ENCODE peak calls at places on chromosomes 11 and 22, in seven cellular contexts. L is K562, Y is HCT116, N is SK-N-SH, T is GM12878, W is HepG2, Z is H1. R is an unnamed sample.

GRCh38 chr22:25497269-25497668 is 67.2 kb upstream of the GRK3 start:
- DNase-seq in T (no peak), Y (no peak), Z (no peak), L (no peak), W (no peak), N (no peak), R (no peak)

GRCh38 chr11:1041149-1041467 is 4.6 kb upstream of the MUC6 start:
- DNase-seq in W (no peak), Y (no peak), T (no peak), N (no peak), Z (no peak), L (no peak), R (no peak)

GRCh38 chr11:41018224-41018623 is 441.2 kb downstream of the LRRC4C start:
- DNase-seq in L (no peak), Y (no peak), Z (no peak), T (no peak), N (no peak), W (no peak), R (no peak)

GRCh38 chr11:129428027-129428426 is 52.4 kb downstream of the BARX2 start:
- DNase-seq in Z (no peak), Y (no peak), N (no peak), L (no peak), W (no peak), T (no peak), R (no peak)

GRCh38 chr22:24548812-24549211 is 6.1 kb downstream of the GUCD1 start:
- DNase-seq in N (no peak), W (no peak), Y (no peak), Z (no peak), L (no peak), T (no peak), R (no peak)

GRCh38 chr22:39558254-39558727 is 12.3 kb upstream of the CACNA1I start:
- DNase-seq in L (no peak), Z (no peak), N (peak; percentile 41), Y (no peak), W (no peak), T (no peak), R (no peak)

GRCh38 chr11:70080763-70081162 is 2.6 kb downstream of the ANO1 start:
- DNase-seq in L (peak; percentile 8), N (no peak), Z (no peak), T (no peak), Y (peak; percentile 38), W (no peak), R (peak; percentile 45)

GRCh38 chr11:31133064-31133463 is 236.5 kb downstream of the DCDC1 start:
- DNase-seq in Z (no peak), L (no peak), W (no peak), T (no peak), N (no peak), Y (no peak), R (no peak)

GRCh38 chr11:125263268-125263790 is 98.8 kb downstream of the PKNOX2 start:
- DNase-seq in W (peak; percentile 69), L (no peak), Y (no peak), Z (peak; percentile 87), T (no peak), N (peak; percentile 83), R (no peak)

GRCh38 chr11:77047007-77047927 is 13.1 kb downstream of the B3GNT6 start:
- DNase-seq in Y (peak; percentile 90), T (peak; percentile 92), N (peak; percentile 82), W (peak; percentile 91), Z (no peak), L (peak; percentile 93), R (peak; percentile 96)
- TF ChIP-seq JUND in Y (no peak), T (no peak), N (no peak), W (no peak), Z (no peak), L (peak; percentile 50), R (no peak)

DNA sequence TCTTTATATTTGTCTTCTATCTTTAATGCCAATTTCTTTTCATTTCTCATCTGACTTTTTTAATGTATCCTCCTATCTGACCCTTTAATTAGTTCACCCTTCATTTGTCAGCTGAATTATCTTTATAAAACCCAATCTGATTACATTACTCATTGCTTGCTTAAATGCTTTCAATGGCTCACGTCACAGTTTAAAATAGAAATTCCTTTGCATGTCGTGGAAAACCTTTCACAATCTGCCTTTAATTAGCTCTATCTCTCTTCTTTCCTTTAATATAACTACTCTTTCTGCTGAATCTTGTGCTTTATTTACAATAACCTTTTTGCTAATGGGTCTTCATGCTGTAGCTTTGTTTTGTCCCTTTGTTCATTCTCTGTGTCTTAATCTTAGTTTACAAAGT is 125.7 kb downstream of the DYNC2H1 start:
- DNase-seq in N (no peak), L (no peak), W (no peak), Z (no peak), T (no peak), Y (no peak), R (no peak)
- TF ChIP-seq JUND in N (no peak), L (no peak), W (no peak), Z (no peak), T (no peak), Y (no peak), R (no peak)

DNA sequence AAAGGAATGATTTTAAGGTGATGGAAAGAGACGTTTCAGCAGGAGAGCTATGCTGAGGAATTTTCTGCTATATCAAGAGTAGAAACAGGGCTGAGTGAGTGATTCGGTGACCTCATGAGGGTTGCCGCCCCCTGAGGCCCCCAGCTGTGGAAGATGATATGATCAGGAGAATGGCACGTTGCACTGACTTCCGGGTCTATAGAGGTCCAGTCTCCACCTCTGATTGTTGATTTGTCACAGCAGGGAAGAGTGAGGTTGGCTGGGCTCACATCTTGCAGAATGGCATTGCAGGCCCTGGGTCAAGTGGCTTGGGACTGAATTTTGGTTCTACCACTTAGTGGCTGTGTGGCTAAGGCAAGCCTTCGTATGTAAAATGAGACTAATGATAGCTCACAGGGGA is 205.1 kb downstream of the SNX19 start:
- DNase-seq in T (no peak), N (no peak), L (no peak), Z (no peak), Y (no peak), W (no peak), R (no peak)
- TF ChIP-seq JUND in T (no peak), N (no peak), L (no peak), Z (no peak), Y (no peak), W (no peak), R (no peak)

GRCh38 chr11:71979094-71979493 is 19.6 kb upstream of the IL18BP start:
- DNase-seq in N (no peak), Y (no peak), T (no peak), Z (no peak), L (no peak), W (no peak), R (no peak)

GRCh38 chr11:71979582-71979981 is 19.1 kb upstream of the IL18BP start:
- DNase-seq in T (no peak), Z (no peak), N (no peak), Y (no peak), L (no peak), W (no peak), R (no peak)

GRCh38 chr11:71977090-71977489 is 21.6 kb upstream of the IL18BP start:
- DNase-seq in W (no peak), L (no peak), T (no peak), Z (no peak), N (no peak), Y (no peak), R (no peak)

GRCh38 chr11:71977743-71978418 is 20.8 kb upstream of the IL18BP start:
- DNase-seq in L (peak; percentile 67), T (peak; percentile 30), Y (peak; percentile 15), Z (peak; percentile 52), N (peak; percentile 49), W (peak; percentile 36), R (peak; percentile 79)
- TF ChIP-seq JUND in L (no peak), T (no peak), Y (no peak), Z (no peak), N (no peak), W (no peak), R (no peak)

DNA sequence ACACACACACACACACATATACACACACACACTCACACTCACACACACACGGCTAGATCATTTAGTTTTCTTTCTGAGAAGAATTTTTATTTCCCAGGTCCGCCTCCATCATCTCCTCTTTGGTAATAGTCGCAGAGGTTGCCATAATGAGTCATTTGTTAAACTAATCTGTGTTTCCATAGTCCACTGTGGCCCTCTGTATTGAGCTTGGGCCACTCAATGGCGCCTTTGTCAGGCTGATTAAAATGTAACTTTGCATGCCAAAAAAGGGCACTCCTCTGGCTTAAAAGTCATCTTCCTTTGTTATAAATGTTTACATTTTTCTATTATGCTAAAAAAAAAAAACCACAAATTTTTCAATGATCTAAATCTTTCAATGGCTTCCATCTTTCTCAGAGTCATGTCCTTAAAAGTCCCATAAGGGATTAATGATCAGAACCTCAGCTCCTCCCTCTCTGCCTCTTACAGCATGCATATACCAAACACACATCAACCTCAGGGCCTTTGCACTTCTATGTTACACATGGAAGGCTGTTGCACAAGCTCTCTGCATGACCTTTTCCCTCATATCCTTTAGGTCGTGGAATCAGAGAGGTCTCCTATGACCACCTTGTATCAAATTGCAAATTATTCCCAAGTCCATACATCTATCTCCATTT is 35.3 kb downstream of the EHF start:
- DNase-seq in T (no peak), L (no peak), W (peak; percentile 96), Y (no peak), N (no peak), Z (no peak), R (no peak)
- TF ChIP-seq JUND in T (no peak), L (no peak), W (no peak), Y (no peak), N (no peak), Z (no peak), R (no peak)

GRCh38 chr11:121368504-121368903 is 75.9 kb downstream of the SC5D start:
- DNase-seq in N (no peak), Z (no peak), Y (no peak), T (peak; percentile 45), W (no peak), L (no peak), R (peak; percentile 54)

GRCh38 chr11:121366038-121366437 is 73.5 kb downstream of the SC5D start:
- DNase-seq in T (no peak), Z (no peak), Y (no peak), N (no peak), L (no peak), W (no peak), R (no peak)

GRCh38 chr11:121367434-121367833 is 74.9 kb downstream of the SC5D start:
- DNase-seq in N (no peak), Y (no peak), Z (no peak), L (no peak), W (no peak), T (peak; percentile 99), R (no peak)

GRCh38 chr11:121366970-121367369 is 74.4 kb downstream of the SC5D start:
- DNase-seq in Z (no peak), Y (no peak), W (no peak), N (no peak), L (no peak), T (no peak), R (no peak)

GRCh38 chr11:121365304-121365703 is 72.7 kb downstream of the SC5D start:
- DNase-seq in Z (no peak), W (no peak), Y (no peak), N (no peak), L (no peak), T (no peak), R (no peak)
- TF ChIP-seq JUND in Z (no peak), W (no peak), Y (no peak), N (no peak), L (no peak), T (no peak), R (no peak)

GRCh38 chr11:108278546-108278945 is 55.7 kb downstream of the ATM start:
- DNase-seq in Z (no peak), W (no peak), Y (no peak), L (no peak), N (no peak), T (no peak), R (no peak)
- TF ChIP-seq JUND in Z (no peak), W (no peak), Y (no peak), L (no peak), N (no peak), T (no peak), R (no peak)

R was measured in T47D.